ENCODE peak calls at places on chromosomes 5 and 9, in six cellular contexts. One of them, this sample, is unnamed.

GRCh38 chr9:9846538-9846937 is 766.3 kb downstream of the PTPRD start:
- DNase-seq in WTC11: no peak
- DNase-seq in neuronal stem cell: no peak
- DNase-seq in activated CD4-positive, alpha-beta T cell treated with anti-CD3 and anti-CD28 coated beads, Interleukin-2, amount 50 U/mL, for 1 hour: no peak
- DNase-seq in NCI-H460: no peak
- DNase-seq in epithelial cell of esophagus: no peak
- DNase-seq in this sample: no peak

GRCh38 chr9:34862043-34862442 is 96.0 kb upstream of the PHF24 start:
- DNase-seq in WTC11: no peak
- DNase-seq in neuronal stem cell: no peak
- DNase-seq in activated CD4-positive, alpha-beta T cell treated with anti-CD3 and anti-CD28 coated beads, Interleukin-2, amount 50 U/mL, for 1 hour: no peak
- DNase-seq in NCI-H460: no peak
- DNase-seq in epithelial cell of esophagus: no peak
- DNase-seq in this sample: no peak

GRCh38 chr5:8984386-8984785 is 561.5 kb downstream of the SEMA5A start:
- DNase-seq in WTC11: no peak
- DNase-seq in neuronal stem cell: no peak
- DNase-seq in activated CD4-positive, alpha-beta T cell treated with anti-CD3 and anti-CD28 coated beads, Interleukin-2, amount 50 U/mL, for 1 hour: no peak
- DNase-seq in NCI-H460: no peak
- DNase-seq in epithelial cell of esophagus: no peak
- DNase-seq in this sample: no peak

GRCh38 chr9:138077126-138077525 is 199.5 kb downstream of the CACNA1B start:
- DNase-seq in WTC11: no peak
- DNase-seq in neuronal stem cell: no peak
- DNase-seq in activated CD4-positive, alpha-beta T cell treated with anti-CD3 and anti-CD28 coated beads, Interleukin-2, amount 50 U/mL, for 1 hour: no peak
- DNase-seq in NCI-H460: no peak
- DNase-seq in epithelial cell of esophagus: no peak
- DNase-seq in this sample: no peak

GRCh38 chr5:181163487-181164075 is 16.2 kb downstream of the OR2V2 start:
- DNase-seq in WTC11: no peak
- DNase-seq in neuronal stem cell: no peak
- DNase-seq in activated CD4-positive, alpha-beta T cell treated with anti-CD3 and anti-CD28 coated beads, Interleukin-2, amount 50 U/mL, for 1 hour: no peak
- DNase-seq in NCI-H460: no peak
- DNase-seq in epithelial cell of esophagus: no peak
- DNase-seq in this sample: no peak

GRCh38 chr9:127360829-127361228 is 36.1 kb upstream of the SLC2A8 start:
- DNase-seq in WTC11: peak
- DNase-seq in neuronal stem cell: no peak
- DNase-seq in activated CD4-positive, alpha-beta T cell treated with anti-CD3 and anti-CD28 coated beads, Interleukin-2, amount 50 U/mL, for 1 hour: no peak
- DNase-seq in NCI-H460: peak
- DNase-seq in epithelial cell of esophagus: peak
- DNase-seq in this sample: no peak

GRCh38 chr5:50655067-50655809 is 11.2 kb upstream of the PARP8 start:
- DNase-seq in WTC11: no peak
- DNase-seq in neuronal stem cell: no peak
- DNase-seq in activated CD4-positive, alpha-beta T cell treated with anti-CD3 and anti-CD28 coated beads, Interleukin-2, amount 50 U/mL, for 1 hour: no peak
- DNase-seq in NCI-H460: no peak
- DNase-seq in epithelial cell of esophagus: no peak
- DNase-seq in this sample: no peak

GRCh38 chr9:76863832-76864231 is 42.1 kb downstream of the PRUNE2 start:
- DNase-seq in WTC11: no peak
- DNase-seq in neuronal stem cell: no peak
- DNase-seq in activated CD4-positive, alpha-beta T cell treated with anti-CD3 and anti-CD28 coated beads, Interleukin-2, amount 50 U/mL, for 1 hour: no peak
- DNase-seq in NCI-H460: no peak
- DNase-seq in epithelial cell of esophagus: no peak
- DNase-seq in this sample: no peak

GRCh38 chr5:86909461-86909881 is 291.7 kb downstream of the COX7C start:
- DNase-seq in WTC11: no peak
- DNase-seq in neuronal stem cell: no peak
- DNase-seq in activated CD4-positive, alpha-beta T cell treated with anti-CD3 and anti-CD28 coated beads, Interleukin-2, amount 50 U/mL, for 1 hour: no peak
- DNase-seq in NCI-H460: peak
- DNase-seq in epithelial cell of esophagus: peak
- DNase-seq in this sample: no peak

GRCh38 chr9:129677456-129677855 is 12.0 kb downstream of the PRRX2 start:
- DNase-seq in WTC11: no peak
- DNase-seq in neuronal stem cell: no peak
- DNase-seq in activated CD4-positive, alpha-beta T cell treated with anti-CD3 and anti-CD28 coated beads, Interleukin-2, amount 50 U/mL, for 1 hour: no peak
- DNase-seq in NCI-H460: no peak
- DNase-seq in epithelial cell of esophagus: no peak
- DNase-seq in this sample: no peak

GRCh38 chr9:113508111-113508749 is 44.7 kb downstream of the RGS3 start:
- DNase-seq in WTC11: peak
- DNase-seq in neuronal stem cell: no peak
- DNase-seq in activated CD4-positive, alpha-beta T cell treated with anti-CD3 and anti-CD28 coated beads, Interleukin-2, amount 50 U/mL, for 1 hour: no peak
- DNase-seq in NCI-H460: no peak
- DNase-seq in epithelial cell of esophagus: no peak
- DNase-seq in this sample: no peak

GRCh38 chr5:102762095-102762534 is 7.0 kb downstream of the PAM start:
- DNase-seq in WTC11: no peak
- DNase-seq in neuronal stem cell: no peak
- DNase-seq in activated CD4-positive, alpha-beta T cell treated with anti-CD3 and anti-CD28 coated beads, Interleukin-2, amount 50 U/mL, for 1 hour: no peak
- DNase-seq in NCI-H460: no peak
- DNase-seq in epithelial cell of esophagus: peak
- DNase-seq in this sample: no peak

GRCh38 chr5:93677344-93678021 is 63.9 kb downstream of the POU5F2 start:
- DNase-seq in WTC11: peak
- DNase-seq in neuronal stem cell: peak
- DNase-seq in activated CD4-positive, alpha-beta T cell treated with anti-CD3 and anti-CD28 coated beads, Interleukin-2, amount 50 U/mL, for 1 hour: no peak
- DNase-seq in NCI-H460: no peak
- DNase-seq in epithelial cell of esophagus: peak
- DNase-seq in this sample: no peak

GRCh38 chr9:27749838-27750237 is 176.6 kb upstream of the C9orf72 start:
- DNase-seq in WTC11: peak
- DNase-seq in neuronal stem cell: no peak
- DNase-seq in activated CD4-positive, alpha-beta T cell treated with anti-CD3 and anti-CD28 coated beads, Interleukin-2, amount 50 U/mL, for 1 hour: no peak
- DNase-seq in NCI-H460: no peak
- DNase-seq in epithelial cell of esophagus: peak
- DNase-seq in this sample: no peak

GRCh38 chr5:80308526-80308925 is 11.3 kb upstream of the SPZ1 start:
- DNase-seq in WTC11: no peak
- DNase-seq in neuronal stem cell: no peak
- DNase-seq in activated CD4-positive, alpha-beta T cell treated with anti-CD3 and anti-CD28 coated beads, Interleukin-2, amount 50 U/mL, for 1 hour: no peak
- DNase-seq in NCI-H460: no peak
- DNase-seq in epithelial cell of esophagus: no peak
- DNase-seq in this sample: no peak

GRCh38 chr5:102903074-102903871 is 148.2 kb downstream of the PAM start:
- DNase-seq in WTC11: no peak
- DNase-seq in neuronal stem cell: no peak
- DNase-seq in activated CD4-positive, alpha-beta T cell treated with anti-CD3 and anti-CD28 coated beads, Interleukin-2, amount 50 U/mL, for 1 hour: no peak
- DNase-seq in NCI-H460: no peak
- DNase-seq in epithelial cell of esophagus: peak
- DNase-seq in this sample: no peak

GRCh38 chr5:154520861-154521453 is 42.9 kb upstream of the HAND1 start:
- DNase-seq in WTC11: peak
- DNase-seq in neuronal stem cell: peak
- DNase-seq in activated CD4-positive, alpha-beta T cell treated with anti-CD3 and anti-CD28 coated beads, Interleukin-2, amount 50 U/mL, for 1 hour: no peak
- DNase-seq in NCI-H460: peak
- DNase-seq in epithelial cell of esophagus: peak
- DNase-seq in this sample: peak

GRCh38 chr5:142769251-142769792 is 855 bp upstream of the ARHGAP26 start:
- DNase-seq in WTC11: no peak
- DNase-seq in neuronal stem cell: no peak
- DNase-seq in activated CD4-positive, alpha-beta T cell treated with anti-CD3 and anti-CD28 coated beads, Interleukin-2, amount 50 U/mL, for 1 hour: no peak
- DNase-seq in NCI-H460: no peak
- DNase-seq in epithelial cell of esophagus: no peak
- DNase-seq in this sample: peak

GRCh38 chr5:66002415-66002814 is 76.0 kb downstream of the ERBIN start:
- DNase-seq in WTC11: no peak
- DNase-seq in neuronal stem cell: no peak
- DNase-seq in activated CD4-positive, alpha-beta T cell treated with anti-CD3 and anti-CD28 coated beads, Interleukin-2, amount 50 U/mL, for 1 hour: no peak
- DNase-seq in NCI-H460: no peak
- DNase-seq in epithelial cell of esophagus: no peak
- DNase-seq in this sample: no peak

GRCh38 chr5:95835682-95836405 is 13.3 kb upstream of the GLRX start:
- DNase-seq in WTC11: no peak
- DNase-seq in neuronal stem cell: no peak
- DNase-seq in activated CD4-positive, alpha-beta T cell treated with anti-CD3 and anti-CD28 coated beads, Interleukin-2, amount 50 U/mL, for 1 hour: no peak
- DNase-seq in NCI-H460: no peak
- DNase-seq in epithelial cell of esophagus: no peak
- DNase-seq in this sample: no peak

GRCh38 chr5:83567741-83568530 is 96.4 kb downstream of the VCAN start:
- DNase-seq in WTC11: no peak
- DNase-seq in neuronal stem cell: no peak
- DNase-seq in activated CD4-positive, alpha-beta T cell treated with anti-CD3 and anti-CD28 coated beads, Interleukin-2, amount 50 U/mL, for 1 hour: no peak
- DNase-seq in NCI-H460: no peak
- DNase-seq in epithelial cell of esophagus: peak
- DNase-seq in this sample: no peak

GRCh38 chr5:107486489-107486888 is 184.2 kb downstream of the EFNA5 start:
- DNase-seq in WTC11: no peak
- DNase-seq in neuronal stem cell: no peak
- DNase-seq in activated CD4-positive, alpha-beta T cell treated with anti-CD3 and anti-CD28 coated beads, Interleukin-2, amount 50 U/mL, for 1 hour: no peak
- DNase-seq in NCI-H460: no peak
- DNase-seq in epithelial cell of esophagus: peak
- DNase-seq in this sample: peak

GRCh38 chr9:133731876-133732321 is 6.3 kb downstream of the SARDH start:
- DNase-seq in WTC11: peak
- DNase-seq in neuronal stem cell: peak
- DNase-seq in activated CD4-positive, alpha-beta T cell treated with anti-CD3 and anti-CD28 coated beads, Interleukin-2, amount 50 U/mL, for 1 hour: no peak
- DNase-seq in NCI-H460: peak
- DNase-seq in epithelial cell of esophagus: no peak
- DNase-seq in this sample: no peak

GRCh38 chr9:136936645-136937170 is 7.8 kb downstream of the FBXW5 start:
- DNase-seq in WTC11: no peak
- DNase-seq in neuronal stem cell: no peak
- DNase-seq in activated CD4-positive, alpha-beta T cell treated with anti-CD3 and anti-CD28 coated beads, Interleukin-2, amount 50 U/mL, for 1 hour: no peak
- DNase-seq in NCI-H460: no peak
- DNase-seq in epithelial cell of esophagus: no peak
- DNase-seq in this sample: no peak

GRCh38 chr9:117587263-117587662 is 116.9 kb upstream of the TLR4 start:
- DNase-seq in WTC11: no peak
- DNase-seq in neuronal stem cell: no peak
- DNase-seq in activated CD4-positive, alpha-beta T cell treated with anti-CD3 and anti-CD28 coated beads, Interleukin-2, amount 50 U/mL, for 1 hour: no peak
- DNase-seq in NCI-H460: no peak
- DNase-seq in epithelial cell of esophagus: no peak
- DNase-seq in this sample: no peak

GRCh38 chr5:56829137-56829536 is 13.8 kb downstream of the MAP3K1 start:
- DNase-seq in WTC11: no peak
- DNase-seq in neuronal stem cell: no peak
- DNase-seq in activated CD4-positive, alpha-beta T cell treated with anti-CD3 and anti-CD28 coated beads, Interleukin-2, amount 50 U/mL, for 1 hour: peak
- DNase-seq in NCI-H460: no peak
- DNase-seq in epithelial cell of esophagus: peak
- DNase-seq in this sample: peak

GRCh38 chr9:121171236-121171635 is 30.4 kb downstream of the RAB14 start:
- DNase-seq in WTC11: no peak
- DNase-seq in neuronal stem cell: no peak
- DNase-seq in activated CD4-positive, alpha-beta T cell treated with anti-CD3 and anti-CD28 coated beads, Interleukin-2, amount 50 U/mL, for 1 hour: no peak
- DNase-seq in NCI-H460: no peak
- DNase-seq in epithelial cell of esophagus: no peak
- DNase-seq in this sample: no peak

GRCh38 chr5:176944276-176944675 is 45.1 kb upstream of the HK3 start:
- DNase-seq in WTC11: no peak
- DNase-seq in neuronal stem cell: no peak
- DNase-seq in activated CD4-positive, alpha-beta T cell treated with anti-CD3 and anti-CD28 coated beads, Interleukin-2, amount 50 U/mL, for 1 hour: no peak
- DNase-seq in NCI-H460: no peak
- DNase-seq in epithelial cell of esophagus: no peak
- DNase-seq in this sample: no peak

GRCh38 chr9:81112638-81113037 is 576.7 kb downstream of the TLE1 start:
- DNase-seq in WTC11: no peak
- DNase-seq in neuronal stem cell: no peak
- DNase-seq in activated CD4-positive, alpha-beta T cell treated with anti-CD3 and anti-CD28 coated beads, Interleukin-2, amount 50 U/mL, for 1 hour: no peak
- DNase-seq in NCI-H460: no peak
- DNase-seq in epithelial cell of esophagus: no peak
- DNase-seq in this sample: no peak

GRCh38 chr5:96067902-96068614 is 106.4 kb upstream of the ELL2 start:
- DNase-seq in WTC11: no peak
- DNase-seq in neuronal stem cell: no peak
- DNase-seq in activated CD4-positive, alpha-beta T cell treated with anti-CD3 and anti-CD28 coated beads, Interleukin-2, amount 50 U/mL, for 1 hour: no peak
- DNase-seq in NCI-H460: peak
- DNase-seq in epithelial cell of esophagus: peak
- DNase-seq in this sample: no peak

GRCh38 chr9:113520109-113520642 is 56.6 kb downstream of the RGS3 start:
- DNase-seq in WTC11: no peak
- DNase-seq in neuronal stem cell: no peak
- DNase-seq in activated CD4-positive, alpha-beta T cell treated with anti-CD3 and anti-CD28 coated beads, Interleukin-2, amount 50 U/mL, for 1 hour: peak
- DNase-seq in NCI-H460: no peak
- DNase-seq in epithelial cell of esophagus: peak
- DNase-seq in this sample: peak

GRCh38 chr5:65742565-65743231 is 20.7 kb downstream of the NLN start:
- DNase-seq in WTC11: no peak
- DNase-seq in neuronal stem cell: no peak
- DNase-seq in activated CD4-positive, alpha-beta T cell treated with anti-CD3 and anti-CD28 coated beads, Interleukin-2, amount 50 U/mL, for 1 hour: peak
- DNase-seq in NCI-H460: peak
- DNase-seq in epithelial cell of esophagus: peak
- DNase-seq in this sample: peak

GRCh38 chr5:156647034-156647451 is 203.1 kb upstream of the PPP1R2B start:
- DNase-seq in WTC11: no peak
- DNase-seq in neuronal stem cell: peak
- DNase-seq in activated CD4-positive, alpha-beta T cell treated with anti-CD3 and anti-CD28 coated beads, Interleukin-2, amount 50 U/mL, for 1 hour: no peak
- DNase-seq in NCI-H460: no peak
- DNase-seq in epithelial cell of esophagus: no peak
- DNase-seq in this sample: no peak

GRCh38 chr5:112165897-112166737 is 253.0 kb downstream of the EPB41L4A start:
- DNase-seq in WTC11: peak
- DNase-seq in neuronal stem cell: no peak
- DNase-seq in activated CD4-positive, alpha-beta T cell treated with anti-CD3 and anti-CD28 coated beads, Interleukin-2, amount 50 U/mL, for 1 hour: no peak
- DNase-seq in NCI-H460: no peak
- DNase-seq in epithelial cell of esophagus: no peak
- DNase-seq in this sample: no peak

GRCh38 chr5:111530298-111530740 is 18.0 kb upstream of the STARD4 start:
- DNase-seq in WTC11: no peak
- DNase-seq in neuronal stem cell: no peak
- DNase-seq in activated CD4-positive, alpha-beta T cell treated with anti-CD3 and anti-CD28 coated beads, Interleukin-2, amount 50 U/mL, for 1 hour: peak
- DNase-seq in NCI-H460: peak
- DNase-seq in epithelial cell of esophagus: peak
- DNase-seq in this sample: peak

GRCh38 chr5:172792693-172793570 is 21.9 kb upstream of the DUSP1 start:
- DNase-seq in WTC11: no peak
- DNase-seq in neuronal stem cell: no peak
- DNase-seq in activated CD4-positive, alpha-beta T cell treated with anti-CD3 and anti-CD28 coated beads, Interleukin-2, amount 50 U/mL, for 1 hour: no peak
- DNase-seq in NCI-H460: no peak
- DNase-seq in epithelial cell of esophagus: no peak
- DNase-seq in this sample: no peak

GRCh38 chr5:54517512-54518145 is at the start of gene SNX18:
- DNase-seq in WTC11: peak
- DNase-seq in neuronal stem cell: peak
- DNase-seq in activated CD4-positive, alpha-beta T cell treated with anti-CD3 and anti-CD28 coated beads, Interleukin-2, amount 50 U/mL, for 1 hour: peak
- DNase-seq in NCI-H460: peak
- DNase-seq in epithelial cell of esophagus: peak
- DNase-seq in this sample: peak

GRCh38 chr9:99936947-99937587 is 30.6 kb downstream of the STX17 start:
- DNase-seq in WTC11: no peak
- DNase-seq in neuronal stem cell: no peak
- DNase-seq in activated CD4-positive, alpha-beta T cell treated with anti-CD3 and anti-CD28 coated beads, Interleukin-2, amount 50 U/mL, for 1 hour: no peak
- DNase-seq in NCI-H460: no peak
- DNase-seq in epithelial cell of esophagus: no peak
- DNase-seq in this sample: no peak

GRCh38 chr9:36881316-36882116 is 152.6 kb downstream of the PAX5 start:
- DNase-seq in WTC11: no peak
- DNase-seq in neuronal stem cell: no peak
- DNase-seq in activated CD4-positive, alpha-beta T cell treated with anti-CD3 and anti-CD28 coated beads, Interleukin-2, amount 50 U/mL, for 1 hour: no peak
- DNase-seq in NCI-H460: no peak
- DNase-seq in epithelial cell of esophagus: no peak
- DNase-seq in this sample: no peak